ENCODE peak calls at places on chromosome 6, in five cellular contexts. T is CD8-positive, alpha-beta T cell; N is left ventricle myocardium inferior; I is adrenal gland; S is gastrocnemius medialis. Z is an unnamed sample.

GRCh38 chr6:42629845-42630244 is 66.0 kb downstream of the UBR2 start:
- DNase-seq in T (no peak), N (no peak), I (no peak), S (no peak), Z (no peak)

GRCh38 chr6:13275435-13275989 is 52.8 kb downstream of the TBC1D7 start:
- DNase-seq in T (no peak), N (no peak), I (no peak), S (no peak), Z (no peak)

GRCh38 chr6:144289006-144289405 is 3.9 kb downstream of the UTRN start:
- DNase-seq in T (no peak), N (no peak), I (no peak), S (no peak), Z (no peak)

GRCh38 chr6:170289971-170290305 is 940 bp downstream of the DLL1 start:
- DNase-seq in T (no peak), N (no peak), I (no peak), S (no peak), Z (no peak)

GRCh38 chr6:1986454-1987243 is 258.8 kb downstream of the GMDS start:
- DNase-seq in T (no peak), N (no peak), I (no peak), S (no peak), Z (no peak)

GRCh38 chr6:106101466-106101865 is 15.3 kb downstream of the PRDM1 start:
- DNase-seq in T (no peak), N (no peak), I (no peak), S (no peak), Z (no peak)

GRCh38 chr6:105989178-105989577 is 97.0 kb upstream of the PRDM1 start:
- DNase-seq in T (no peak), N (no peak), I (no peak), S (no peak), Z (no peak)

GRCh38 chr6:154792761-154793160 is 59.5 kb downstream of the SCAF8 start:
- DNase-seq in T (no peak), N (no peak), I (no peak), S (no peak), Z (no peak)

GRCh38 chr6:137560184-137560563 is 66.0 kb upstream of the OLIG3 start:
- DNase-seq in T (no peak), N (no peak), I (no peak), S (no peak), Z (no peak)

GRCh38 chr6:16392010-16392409 is 153.6 kb downstream of the GMPR start:
- DNase-seq in T (no peak), N (no peak), I (peak; percentile 81), S (no peak), Z (peak; percentile 42)

GRCh38 chr6:151962246-151962846 is 154.9 kb downstream of the ESR1 start:
- DNase-seq in T (no peak), N (no peak), I (no peak), S (no peak), Z (no peak)

GRCh38 chr6:137904822-137905617 is 38.0 kb downstream of the TNFAIP3 start:
- DNase-seq in T (no peak), N (no peak), I (no peak), S (no peak), Z (no peak)

GRCh38 chr6:120960761-120961160 is 373.5 kb downstream of the TBC1D32 start:
- DNase-seq in T (no peak), N (no peak), I (no peak), S (no peak), Z (no peak)

GRCh38 chr6:53654745-53655240 is 10.8 kb downstream of the KLHL31 start:
- DNase-seq in T (no peak), N (no peak), I (no peak), S (no peak), Z (no peak)

GRCh38 chr6:28167068-28167467 is 25.4 kb downstream of the ZKSCAN8 start:
- DNase-seq in T (no peak), N (no peak), I (no peak), S (no peak), Z (no peak)

GRCh38 chr6:25278557-25278913 is 639 bp upstream of the CARMIL1 start:
- DNase-seq in T (no peak), N (no peak), I (no peak), S (no peak), Z (no peak)

GRCh38 chr6:27019651-27020552 is 227.6 kb upstream of the PRSS16 start:
- DNase-seq in T (peak; percentile 9), N (peak; percentile 79), I (peak; percentile 90), S (peak; percentile 74), Z (peak; percentile 87)

GRCh38 chr6:56440551-56440981 is 193.2 kb upstream of the COL21A1 start:
- DNase-seq in T (no peak), N (no peak), I (no peak), S (no peak), Z (no peak)

GRCh38 chr6:43668151-43669028 is 19.2 kb downstream of the MRPS18A start:
- DNase-seq in T (peak; percentile 18), N (peak; percentile 61), I (peak; percentile 81), S (peak; percentile 88), Z (peak; percentile 98)

GRCh38 chr6:149480502-149481280 is 4.1 kb downstream of the ZC3H12D start:
- DNase-seq in T (no peak), N (no peak), I (no peak), S (no peak), Z (no peak)

GRCh38 chr6:118500130-118501015 is 47.7 kb upstream of the PLN start:
- DNase-seq in T (no peak), N (no peak), I (no peak), S (no peak), Z (no peak)

GRCh38 chr6:154986787-154987235 is 8.3 kb upstream of the TIAM2 start:
- DNase-seq in T (no peak), N (no peak), I (no peak), S (no peak), Z (no peak)

GRCh38 chr6:35897036-35897435 is 23.9 kb downstream of the SRPK1 start:
- DNase-seq in T (no peak), N (no peak), I (no peak), S (no peak), Z (no peak)

GRCh38 chr6:43544461-43544860 is 27.6 kb downstream of the POLR1C start:
- DNase-seq in T (no peak), N (no peak), I (no peak), S (no peak), Z (no peak)

GRCh38 chr6:10485406-10485805 is 35.7 kb upstream of the GCNT2 start:
- DNase-seq in T (no peak), N (no peak), I (no peak), S (no peak), Z (no peak)

GRCh38 chr6:1096967-1097765 is 214.7 kb upstream of the FOXQ1 start:
- DNase-seq in T (no peak), N (no peak), I (no peak), S (no peak), Z (no peak)

GRCh38 chr6:16562498-16562897 is 198.8 kb downstream of the ATXN1 start:
- DNase-seq in T (no peak), N (no peak), I (no peak), S (no peak), Z (no peak)

GRCh38 chr6:149210376-149210775 is 107.1 kb upstream of the TAB2 start:
- DNase-seq in T (no peak), N (no peak), I (no peak), S (no peak), Z (no peak)

GRCh38 chr6:14046476-14047068 is 71.0 kb upstream of the CD83 start:
- DNase-seq in T (peak; percentile 9), N (no peak), I (no peak), S (no peak), Z (peak; percentile 53)

GRCh38 chr6:19873031-19873430 is 35.9 kb downstream of the ID4 start:
- DNase-seq in T (no peak), N (no peak), I (no peak), S (no peak), Z (no peak)

GRCh38 chr6:101741474-101742171 is 348.1 kb downstream of the GRIK2 start:
- DNase-seq in T (no peak), N (no peak), I (no peak), S (no peak), Z (no peak)

GRCh38 chr6:52741872-52742271 is 21.4 kb downstream of the GSTA2 start:
- DNase-seq in T (no peak), N (no peak), I (no peak), S (no peak), Z (no peak)

GRCh38 chr6:168033791-168034190 is 36.3 kb downstream of the KIF25 start:
- DNase-seq in T (no peak), N (no peak), I (no peak), S (no peak), Z (no peak)

GRCh38 chr6:30672445-30673253 is at the start of gene DHX16:
- DNase-seq in T (peak; percentile 85), N (peak; percentile 96), I (peak; percentile 96), S (peak; percentile 96), Z (peak; percentile 96)

GRCh38 chr6:148502083-148502772 is 159.6 kb downstream of the SASH1 start:
- DNase-seq in T (no peak), N (no peak), I (no peak), S (peak; percentile 65), Z (no peak)

GRCh38 chr6:17381429-17382147 is 11.8 kb upstream of the CAP2 start:
- DNase-seq in T (no peak), N (no peak), I (no peak), S (peak; percentile 79), Z (no peak)

GRCh38 chr6:3335169-3335568 is 76.4 kb downstream of the PSMG4 start:
- DNase-seq in T (no peak), N (no peak), I (no peak), S (no peak), Z (no peak)
- H3K4me1 ChIP-seq in T (no peaks in the 10 kb centered on the region), N (peaks cover 25% of the 10 kb centered on the region), I (peaks cover 15% of the 10 kb centered on the region), S (peaks cover 69% of the 10 kb centered on the region), Z (peaks cover 11% of the 10 kb centered on the region)

DNA sequence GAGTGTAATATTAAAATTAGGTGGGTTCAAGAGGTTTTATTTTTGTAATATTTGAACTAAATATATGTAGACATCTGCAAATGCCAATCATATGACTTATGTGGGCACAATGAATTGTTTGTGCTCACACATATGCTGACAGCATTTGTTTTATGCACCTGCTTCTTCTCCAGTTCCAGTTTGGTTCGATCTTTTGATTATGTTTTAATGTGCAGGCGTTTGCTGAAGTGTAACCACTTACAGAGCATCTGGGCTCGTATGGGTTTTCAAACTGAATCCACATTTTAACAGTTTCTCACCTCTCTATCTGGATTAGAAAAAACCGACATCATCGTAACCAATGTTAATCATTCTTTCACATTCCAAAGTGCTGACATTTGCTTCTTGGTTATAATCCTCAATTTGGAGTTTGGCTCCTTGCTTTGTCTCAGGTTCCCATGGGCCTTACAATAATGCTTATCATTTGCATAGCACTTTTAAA is 129.1 kb upstream of the SPACA1 start:
- DNase-seq in T (no peak), N (no peak), I (no peak), S (no peak), Z (no peak)
- H3K4me1 ChIP-seq in T (no peaks in the 10 kb centered on the region), N (no peaks in the 10 kb centered on the region), I (no peaks in the 10 kb centered on the region), S (no peaks in the 10 kb centered on the region), Z (no peaks in the 10 kb centered on the region)

DNA sequence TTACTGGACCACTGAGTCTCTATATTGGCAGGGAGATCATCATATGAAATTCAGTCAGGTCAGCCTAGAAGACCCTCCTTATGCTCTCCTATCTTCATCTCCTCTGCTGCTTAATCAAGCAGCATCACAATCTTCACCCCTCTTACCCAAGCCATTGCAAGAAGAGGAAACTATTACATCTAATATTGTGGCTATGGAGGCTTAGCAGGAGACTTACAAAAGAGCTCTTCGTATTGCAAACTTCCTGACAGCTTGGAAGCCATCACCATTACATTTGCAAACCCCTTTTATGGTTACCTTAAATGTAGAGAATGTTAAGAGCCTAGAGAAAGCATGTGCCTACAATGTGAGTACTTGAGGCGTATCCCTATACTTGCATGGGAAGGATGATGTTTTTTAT is 87.2 kb upstream of the STXBP5 start:
- DNase-seq in T (no peak), N (no peak), I (no peak), S (no peak), Z (no peak)
- H3K4me1 ChIP-seq in T (no peaks in the 10 kb centered on the region), N (no peaks in the 10 kb centered on the region), I (no peaks in the 10 kb centered on the region), S (no peaks in the 10 kb centered on the region), Z (no peaks in the 10 kb centered on the region)

GRCh38 chr6:99521557-99522286 is 6.5 kb upstream of the USP45 start:
- DNase-seq in T (no peak), N (no peak), I (peak; percentile 56), S (peak; percentile 30), Z (peak; percentile 51)
- H3K4me1 ChIP-seq in T (peaks cover 12% of the 10 kb centered on the region), N (peaks cover 25% of the 10 kb centered on the region), I (no peaks in the 10 kb centered on the region), S (peaks cover 12% of the 10 kb centered on the region), Z (peaks cover 12% of the 10 kb centered on the region)